ENCODE peak calls at places on chromosomes 6 and 20, in five cellular contexts. I is sigmoid colon; T is HCT116; V is CD8-positive, alpha-beta T cell; D is fibroblast of lung. F is an unnamed sample.
A peak's percentile ranks its signal among the peaks of the same experiment; 100 is the strongest.

GRCh38 chr6:25035451-25036435 is 100.0 kb upstream of the RIPOR2 start:
- DNase-seq in I (no peak), T (no peak), V (no peak), D (no peak), F (no peak)

GRCh38 chr20:19834287-19834686 is 76.2 kb downstream of the RIN2 start:
- DNase-seq in I (no peak), T (no peak), V (no peak), D (no peak), F (no peak)

GRCh38 chr6:56807335-56807991 is 147.4 kb upstream of the BEND6 start:
- DNase-seq in I (no peak), T (no peak), V (no peak), D (peak; percentile 37), F (no peak)

GRCh38 chr20:38897267-38897666 is 28.9 kb upstream of the FAM83D start:
- DNase-seq in I (no peak), T (no peak), V (no peak), D (no peak), F (no peak)

GRCh38 chr6:128519931-128520435 is 416 bp downstream of the PTPRK start:
- DNase-seq in I (peak; percentile 78), T (no peak), V (peak; percentile 64), D (no peak), F (peak; percentile 37)

GRCh38 chr6:163837681-163838431 is 423.3 kb downstream of the QKI start:
- DNase-seq in I (no peak), T (no peak), V (no peak), D (peak; percentile 38), F (no peak)

GRCh38 chr6:14550410-14550809 is 432.8 kb downstream of the CD83 start:
- DNase-seq in I (no peak), T (no peak), V (no peak), D (no peak), F (no peak)

GRCh38 chr6:10403385-10404106 is 11.3 kb downstream of the TFAP2A start:
- DNase-seq in I (no peak), T (no peak), V (no peak), D (peak; percentile 36), F (no peak)

GRCh38 chr20:25023316-25023715 is 30.8 kb upstream of the APMAP start:
- DNase-seq in I (peak; percentile 55), T (no peak), V (no peak), D (no peak), F (peak; percentile 42)

GRCh38 chr6:44002591-44003344 is 124.5 kb downstream of the MRPL14 start:
- DNase-seq in I (no peak), T (no peak), V (peak; percentile 60), D (peak; percentile 53), F (peak; percentile 58)

GRCh38 chr6:44002071-44002590 is 125.1 kb downstream of the MRPL14 start:
- DNase-seq in I (no peak), T (no peak), V (no peak), D (no peak), F (no peak)

GRCh38 chr6:43999628-44000027 is 127.6 kb downstream of the MRPL14 start:
- DNase-seq in I (peak; percentile 33), T (no peak), V (no peak), D (no peak), F (no peak)

GRCh38 chr6:44000164-44000842 is 126.9 kb downstream of the MRPL14 start:
- DNase-seq in I (no peak), T (peak; percentile 65), V (peak; percentile 44), D (peak; percentile 51), F (peak; percentile 90)

DNA sequence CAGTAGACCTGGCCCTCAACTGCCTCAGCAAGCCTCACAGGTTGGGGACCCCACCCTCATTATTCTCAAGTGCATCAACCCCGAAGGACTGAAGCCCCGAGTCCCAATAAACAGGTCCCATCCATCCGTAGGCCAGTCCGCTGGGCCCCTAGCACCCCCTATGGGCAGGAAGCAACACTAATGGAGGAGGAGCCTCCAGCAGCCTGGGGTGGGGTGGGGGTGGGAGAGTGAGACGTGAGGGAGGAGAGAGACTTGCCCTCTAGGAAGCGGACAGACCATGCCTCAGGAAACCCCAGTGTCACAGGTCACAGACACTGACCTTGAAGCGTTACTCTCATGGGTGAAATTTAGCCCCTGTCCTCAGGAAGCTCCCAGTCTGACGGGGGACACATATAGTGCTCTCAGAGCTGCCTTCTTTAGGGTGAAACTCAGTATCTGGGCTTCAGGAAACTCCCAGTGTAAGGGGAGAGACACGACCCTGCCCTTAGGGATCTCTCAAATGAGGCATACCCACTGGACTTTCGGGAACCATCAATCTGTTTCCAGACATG is 125.9 kb downstream of the MRPL14 start:
- DNase-seq in I (no peak), T (peak; percentile 54), V (no peak), D (peak; percentile 40), F (peak; percentile 12)
- TF ChIP-seq CTCF in I (no peak), T (no peak), V (no peak), D (peak; percentile 9), F (no peak)

GRCh38 chr6:132673376-132674094 is 14.6 kb upstream of the TAAR1 start:
- DNase-seq in I (no peak), T (no peak), V (no peak), D (peak; percentile 18), F (no peak)
- H3K27ac ChIP-seq in I (no peak overlapping the region), T (no peak overlapping the region), V (no peak overlapping the region), D (no peak overlapping the region), F (peak overlapping the region; percentile 1)

DNA sequence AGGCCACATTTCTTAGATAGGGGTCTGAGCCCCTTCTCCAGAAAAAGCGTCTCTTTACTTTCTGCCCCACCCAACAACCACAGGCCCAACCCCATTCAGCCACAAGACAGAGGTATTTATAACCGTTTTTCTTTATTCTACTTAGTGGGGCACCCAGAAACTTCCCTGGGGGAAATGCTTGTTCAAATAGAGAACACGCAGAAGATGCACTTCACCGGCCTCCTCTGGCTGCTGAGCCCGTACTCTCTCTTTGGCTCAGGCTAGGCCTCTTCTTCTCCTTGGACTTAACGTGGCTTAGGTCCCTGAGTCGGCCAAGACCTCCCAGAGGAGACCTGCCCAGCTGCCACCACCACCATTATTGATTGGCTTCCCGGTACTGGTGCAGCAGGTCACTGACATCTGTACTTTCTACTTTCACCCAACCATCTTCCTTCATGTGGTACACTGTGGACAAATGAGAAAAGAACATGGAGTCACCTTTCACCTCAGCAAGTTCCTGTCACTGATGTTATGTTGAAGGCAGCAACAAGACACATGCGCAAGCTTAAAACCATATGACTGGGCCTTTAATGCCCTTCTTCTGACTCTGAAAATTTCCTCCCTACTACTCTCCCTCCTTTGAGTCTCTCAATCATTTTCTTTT is 2.2 kb upstream of the TAP2 start:
- DNase-seq in I (peak; percentile 36), T (no peak), V (peak; percentile 40), D (no peak), F (no peak)
- H3K4me1 ChIP-seq in I (peaks cover 32% of the 10 kb centered on the region), T (peaks cover 34% of the 10 kb centered on the region), V (peaks cover 66% of the 10 kb centered on the region), D (peaks cover 3% of the 10 kb centered on the region), F (peaks cover 31% of the 10 kb centered on the region)

GRCh38 chr6:34973547-34974248 is 84.6 kb downstream of the ANKS1A start:
- DNase-seq in I (no peak), T (no peak), V (no peak), D (no peak), F (no peak)
- TF ChIP-seq CTCF in I (no peak), T (no peak), V (no peak), D (no peak), F (no peak)

DNA sequence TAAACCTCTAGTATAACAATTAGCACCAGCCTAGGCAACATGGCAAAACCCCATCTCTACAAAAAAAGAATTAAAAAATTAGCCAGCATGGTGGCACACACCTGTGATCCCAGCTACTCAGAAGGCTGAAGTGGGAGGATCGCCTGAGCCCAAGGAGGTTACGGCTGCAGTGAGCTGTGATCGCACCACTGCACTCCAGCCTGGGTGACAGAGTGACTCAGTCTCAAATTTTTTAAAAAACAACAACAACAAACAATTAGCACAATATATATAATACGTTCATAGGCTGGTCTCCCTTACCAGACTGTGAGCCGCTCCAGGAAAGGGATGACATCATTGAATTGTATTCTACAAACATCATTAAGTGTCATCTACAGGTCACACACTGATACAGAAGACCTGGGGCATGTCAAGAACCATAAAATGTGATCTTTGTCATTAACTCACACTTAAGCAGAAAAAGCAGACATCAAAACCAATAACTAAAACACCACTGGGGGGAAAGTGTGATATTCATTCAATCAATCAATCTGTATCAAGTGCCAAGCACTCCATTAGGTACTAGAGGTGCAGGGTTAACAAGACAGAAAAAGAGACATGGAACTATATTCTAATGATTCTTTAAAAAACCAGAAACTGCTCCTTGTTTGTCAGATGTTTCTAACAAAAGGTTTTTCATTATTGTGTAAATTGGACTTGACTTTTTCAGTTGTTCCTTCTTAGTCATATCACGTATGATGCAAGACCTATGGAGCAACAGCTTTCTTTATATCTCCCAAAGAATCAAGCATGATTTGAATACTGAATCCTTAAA is 17.8 kb downstream of the MAP3K5 start:
- DNase-seq in I (no peak), T (no peak), V (no peak), D (peak; percentile 90), F (no peak)
- H3K27ac ChIP-seq in I (peak overlapping the region; percentile 9), T (no peak overlapping the region), V (no peak overlapping the region), D (no peak overlapping the region), F (no peak overlapping the region)

DNA sequence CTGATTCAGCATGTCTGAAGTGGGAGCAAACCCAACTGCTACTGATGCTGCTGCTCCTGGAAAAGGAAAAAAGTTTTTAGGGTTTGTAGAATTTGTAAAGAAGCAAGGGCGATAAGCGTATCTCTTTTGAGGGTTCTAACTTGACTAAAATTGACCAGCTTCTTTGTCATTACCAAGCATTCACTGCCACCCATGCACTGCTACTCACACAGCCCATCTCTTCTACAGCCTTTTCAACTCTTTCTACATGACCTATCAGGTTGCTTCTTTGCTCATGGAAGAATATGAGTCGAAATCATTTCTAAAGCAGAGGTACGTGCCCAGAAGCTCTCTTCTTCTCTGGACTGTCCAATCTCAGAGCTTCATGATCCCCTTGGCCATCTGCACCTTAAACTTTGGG is 570.9 kb downstream of the EPHA7 start:
- DNase-seq in I (no peak), T (no peak), V (no peak), D (no peak), F (no peak)
- H3K4me1 ChIP-seq in I (no peaks in the 10 kb centered on the region), T (no peaks in the 10 kb centered on the region), V (no peaks in the 10 kb centered on the region), D (no peaks in the 10 kb centered on the region), F (no peaks in the 10 kb centered on the region)

GRCh38 chr6:30589754-30590358 is 18.6 kb downstream of the ABCF1 start:
- DNase-seq in I (no peak), T (no peak), V (no peak), D (no peak), F (no peak)

GRCh38 chr6:30592287-30592686 is 21.0 kb downstream of the ABCF1 start:
- DNase-seq in I (no peak), T (no peak), V (no peak), D (no peak), F (no peak)

GRCh38 chr6:30590509-30590908 is 19.3 kb downstream of the ABCF1 start:
- DNase-seq in I (no peak), T (no peak), V (no peak), D (no peak), F (no peak)

GRCh38 chr6:30591008-30591407 is 19.8 kb downstream of the ABCF1 start:
- DNase-seq in I (no peak), T (no peak), V (no peak), D (peak; percentile 67), F (peak; percentile 61)
- TF ChIP-seq CTCF in I (no peak), T (no peak), V (no peak), D (no peak), F (no peak)

GRCh38 chr6:159973951-159974350 is 5.1 kb downstream of the IGF2R start:
- DNase-seq in I (no peak), T (no peak), V (no peak), D (peak; percentile 70), F (no peak)
- H3K27ac ChIP-seq in I (peak overlapping the region; percentile 18), T (no peak overlapping the region), V (no peak overlapping the region), D (no peak overlapping the region), F (no peak overlapping the region)

F was measured in left lung.